ENCODE peak calls at places on chromosomes 11 and 22, in eight cellular contexts. J, O, R, U, X, Y, Q and F are unnamed samples.

GRCh38 chr22:42719656-42720262 is 911 bp downstream of the A4GALT start:
- DNase-seq in J (no peak), O (no peak), R (no peak), U (no peak), X (peak; percentile 82), Y (no peak), Q (no peak), F (peak; percentile 51)

GRCh38 chr11:61756147-61756451 is 3.7 kb downstream of the MYRF start:
- DNase-seq in J (no peak), O (no peak), R (no peak), U (no peak), X (no peak), Y (no peak), Q (no peak), F (no peak)

GRCh38 chr11:95877288-95877687 is 46.6 kb downstream of the MTMR2 start:
- DNase-seq in J (no peak), O (no peak), R (no peak), U (peak; percentile 96), X (no peak), Y (no peak), Q (no peak), F (no peak)

GRCh38 chr22:25564320-25564978 is at the start of gene GRK3:
- DNase-seq in J (peak; percentile 77), O (peak; percentile 90), R (no peak), U (peak; percentile 70), X (peak; percentile 93), Y (peak; percentile 80), Q (peak; percentile 85), F (peak; percentile 77)

GRCh38 chr11:113618360-113618759 is 87.7 kb downstream of the TMPRSS5 start:
- DNase-seq in J (no peak), O (no peak), R (no peak), U (peak; percentile 82), X (no peak), Y (no peak), Q (no peak), F (no peak)

GRCh38 chr11:61328351-61328750 is 4.6 kb downstream of the DDB1 start:
- DNase-seq in J (no peak), O (peak; percentile 41), R (no peak), U (no peak), X (no peak), Y (no peak), Q (no peak), F (no peak)

GRCh38 chr11:132054822-132055221 is 684.4 kb downstream of the NTM start:
- DNase-seq in J (no peak), O (no peak), R (no peak), U (peak; percentile 81), X (no peak), Y (no peak), Q (no peak), F (no peak)

GRCh38 chr11:132994038-132994502 is 538.2 kb downstream of the OPCML start:
- DNase-seq in J (peak; percentile 24), O (no peak), R (no peak), U (no peak), X (no peak), Y (no peak), Q (no peak), F (no peak)

GRCh38 chr22:50125029-50125428 is 35.2 kb downstream of the MOV10L1 start:
- DNase-seq in J (no peak), O (peak; percentile 28), R (no peak), U (no peak), X (no peak), Y (no peak), Q (no peak), F (no peak)

GRCh38 chr22:43425976-43426785 is 14.4 kb downstream of the MPPED1 start:
- DNase-seq in J (no peak), O (no peak), R (no peak), U (no peak), X (peak; percentile 65), Y (no peak), Q (peak; percentile 38), F (peak; percentile 45)

GRCh38 chr11:119108151-119108856 is 1.2 kb downstream of the C2CD2L start:
- DNase-seq in J (no peak), O (peak; percentile 60), R (no peak), U (peak; percentile 37), X (peak; percentile 87), Y (peak; percentile 58), Q (peak; percentile 69), F (no peak)

GRCh38 chr11:66543263-66544107 is 2.4 kb downstream of the ZDHHC24 start:
- DNase-seq in J (no peak), O (peak; percentile 84), R (no peak), U (no peak), X (peak; percentile 87), Y (no peak), Q (peak; percentile 66), F (peak; percentile 76)

GRCh38 chr22:37472418-37473006 is 13.7 kb downstream of the MFNG start:
- DNase-seq in J (peak; percentile 57), O (no peak), R (no peak), U (no peak), X (peak; percentile 46), Y (no peak), Q (no peak), F (no peak)

GRCh38 chr22:17191163-17191562 is 28.1 kb downstream of the ADA2 start:
- DNase-seq in J (no peak), O (no peak), R (no peak), U (peak; percentile 6), X (no peak), Y (no peak), Q (no peak), F (no peak)

GRCh38 chr22:39117585-39118191 is 20.6 kb downstream of the APOBEC3H start:
- DNase-seq in J (peak; percentile 74), O (peak; percentile 22), R (no peak), U (peak; percentile 42), X (no peak), Y (no peak), Q (no peak), F (peak; percentile 17)

DNA sequence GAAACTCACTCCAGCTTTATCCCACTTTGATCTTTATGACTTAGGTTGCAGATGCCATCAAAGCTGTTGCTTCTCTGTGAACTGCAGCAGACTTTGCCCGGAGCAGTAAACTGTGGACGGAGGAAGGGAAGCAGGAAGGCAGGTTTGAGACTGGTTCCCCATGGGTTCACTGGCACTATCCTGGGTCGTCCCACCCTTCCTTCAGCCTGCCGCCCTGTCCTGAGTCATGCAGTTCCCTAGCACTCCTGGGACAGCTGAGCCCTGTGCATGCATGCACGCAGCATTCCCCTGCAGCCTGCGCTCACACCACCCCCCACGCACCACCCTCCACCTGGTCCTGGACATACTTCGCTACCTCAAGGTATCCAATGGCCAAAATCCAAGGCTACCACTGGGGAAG is 23.5 kb upstream of the P2RY2 start:
- DNase-seq in J (no peak), O (peak; percentile 69), R (no peak), U (peak; percentile 87), X (peak; percentile 85), Y (no peak), Q (no peak), F (no peak)
- H3K4me1 ChIP-seq in J (peaks cover 9% of the 10 kb centered on the region), O (no peaks in the 10 kb centered on the region), R (peaks cover 3% of the 10 kb centered on the region), U (peaks cover 67% of the 10 kb centered on the region), X (peaks cover 3% of the 10 kb centered on the region), Y (peaks cover 6% of the 10 kb centered on the region), Q (peaks cover 3% of the 10 kb centered on the region), F (no peaks in the 10 kb centered on the region)

DNA sequence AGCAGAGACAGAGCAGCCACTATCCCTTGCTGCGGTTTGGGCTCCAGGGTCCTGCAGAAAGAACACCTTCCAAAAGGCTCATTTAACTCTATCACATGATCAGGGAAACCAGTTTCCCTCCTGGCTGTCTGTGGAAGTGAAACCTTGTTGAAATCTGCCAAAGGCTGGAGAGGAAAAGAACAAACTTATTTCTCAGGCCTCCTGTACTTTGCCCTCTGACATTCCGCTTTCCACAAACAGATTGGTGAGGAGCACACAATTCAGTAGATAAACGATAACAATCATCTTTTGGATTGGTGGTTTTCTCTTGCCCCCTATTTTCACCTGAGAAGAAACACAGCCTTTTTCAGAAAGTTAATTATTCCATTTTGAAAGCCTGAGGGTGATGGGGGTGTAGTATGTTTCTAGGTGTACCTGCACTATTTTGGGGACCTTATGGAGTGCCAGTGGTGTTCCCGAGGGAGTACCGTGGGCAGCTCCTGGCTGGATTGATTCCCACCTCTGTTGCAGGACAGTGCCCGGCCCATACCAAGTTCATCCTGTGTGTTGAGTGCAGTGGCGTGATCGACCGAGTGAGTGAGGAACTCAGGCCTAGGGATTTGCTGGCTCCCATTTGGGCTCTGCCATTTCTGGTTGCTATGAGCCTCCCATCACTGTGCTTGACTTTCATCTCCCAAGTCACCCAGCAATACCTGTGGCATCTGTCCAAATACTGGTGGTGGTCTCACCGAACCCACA is 102.0 kb downstream of the TBC1D22A start:
- DNase-seq in J (no peak), O (no peak), R (no peak), U (no peak), X (no peak), Y (no peak), Q (no peak), F (no peak)
- H3K27ac ChIP-seq in J (no peak overlapping the region), O (no peak overlapping the region), R (no peak overlapping the region), U (no peak overlapping the region), X (no peak overlapping the region), Y (no peak overlapping the region), Q (no peak overlapping the region), F (no peak overlapping the region)

GRCh38 chr22:40276877-40277823 is 69.2 kb upstream of the ADSL start:
- DNase-seq in J (no peak), O (no peak), R (no peak), U (peak; percentile 27), X (no peak), Y (no peak), Q (no peak), F (peak; percentile 32)
- H3K4me3 ChIP-seq in J (no peak overlapping the region), O (peak overlapping the region; percentile 82), R (peak overlapping the region; percentile 80), U (peak overlapping the region; percentile 77), X (peak overlapping the region; percentile 47), Y (no peak overlapping the region), Q (peak overlapping the region; percentile 43), F (peak overlapping the region; percentile 54)

GRCh38 chr22:27317961-27318360 is 483.6 kb downstream of the MN1 start:
- DNase-seq in J (no peak), O (peak; percentile 38), R (no peak), U (peak; percentile 23), X (no peak), Y (no peak), Q (no peak), F (no peak)

GRCh38 chr22:27318516-27318915 is 483.0 kb downstream of the MN1 start:
- DNase-seq in J (peak; percentile 84), O (peak; percentile 11), R (no peak), U (no peak), X (no peak), Y (no peak), Q (no peak), F (no peak)

GRCh38 chr22:27314276-27314807 is 487.2 kb downstream of the MN1 start:
- DNase-seq in J (no peak), O (no peak), R (no peak), U (no peak), X (no peak), Y (no peak), Q (no peak), F (no peak)

GRCh38 chr22:27315833-27316232 is 485.7 kb downstream of the MN1 start:
- DNase-seq in J (no peak), O (no peak), R (no peak), U (no peak), X (no peak), Y (no peak), Q (no peak), F (no peak)

GRCh38 chr22:27317156-27317555 is 484.4 kb downstream of the MN1 start:
- DNase-seq in J (no peak), O (no peak), R (no peak), U (no peak), X (no peak), Y (no peak), Q (no peak), F (no peak)
- H3K4me1 ChIP-seq in J (peaks cover 34% of the 10 kb centered on the region), O (no peaks in the 10 kb centered on the region), R (peaks cover 36% of the 10 kb centered on the region), U (no peaks in the 10 kb centered on the region), X (peaks cover 21% of the 10 kb centered on the region), Y (no peaks in the 10 kb centered on the region), Q (no peaks in the 10 kb centered on the region), F (peaks cover 11% of the 10 kb centered on the region)